ENCODE peak calls at places on chromosomes 3 and 15, in nine cellular contexts. U is activated T-cell treated with anti-CD3 and anti-CD28 coated beads, Interleukin-2, amount 50 U/mL, for 72 hours; L is stimulated activated naive CD8-positive, alpha-beta T cell treated with anti-CD3 and anti-CD28 coated beads, Interleukin-15, amount 100 ng/mL, for 72 hours; I is lower leg skin; N is NCI-H82; F is SW480; Y is sigmoid colon; C is activated T-helper 2 cell treated with anti-CD3 and anti-CD28 coated beads, Interferon-gamma antibody, Interleukin-2, Interleukin-4, amounts not matched to agents 10 μg/mL and 5 μg/mL and 100 μg/mL, durations not matched to agents 14 hours and 24 hours and 36 hours; B is activated naive CD8-positive, alpha-beta T cell treated with anti-CD3 and anti-CD28 coated beads for 36 hours. A is an unnamed sample.
A peak's percentile ranks its signal among the peaks of the same experiment; 100 is the strongest.

GRCh38 chr3:129315386-129315991 is 36.8 kb downstream of the HMCES start:
- DNase-seq in U (peak; percentile 31), L (peak; percentile 46), I (no peak), N (peak; percentile 56), F (peak; percentile 17), Y (peak; percentile 79), C (no peak), B (peak; percentile 40), A (no peak)

GRCh38 chr15:42490246-42490742 is 647 bp downstream of the ZNF106 start:
- DNase-seq in U (no peak), L (no peak), I (no peak), N (no peak), F (no peak), Y (no peak), C (no peak), B (no peak), A (no peak)

GRCh38 chr3:49619649-49620048 is 54.5 kb upstream of the APEH start:
- DNase-seq in U (no peak), L (no peak), I (no peak), N (no peak), F (no peak), Y (no peak), C (no peak), B (no peak), A (no peak)

GRCh38 chr15:59644757-59645156 is 12.6 kb downstream of the GTF2A2 start:
- DNase-seq in U (no peak), L (no peak), I (no peak), N (no peak), F (no peak), Y (no peak), C (no peak), B (no peak), A (no peak)

GRCh38 chr3:15287565-15288330 is 44.6 kb downstream of the SH3BP5 start:
- DNase-seq in U (no peak), L (no peak), I (no peak), N (no peak), F (no peak), Y (peak; percentile 95), C (no peak), B (no peak), A (no peak)

GRCh38 chr3:11211531-11212300 is 57.4 kb downstream of the HRH1 start:
- DNase-seq in U (no peak), L (no peak), I (peak; percentile 84), N (no peak), F (no peak), Y (peak; percentile 55), C (no peak), B (no peak), A (no peak)

GRCh38 chr3:194504146-194504545 is 17.3 kb upstream of the ATP13A3 start:
- DNase-seq in U (no peak), L (no peak), I (no peak), N (no peak), F (no peak), Y (no peak), C (no peak), B (no peak), A (no peak)

GRCh38 chr15:67303490-67304363 is 49.1 kb downstream of the IQCH start:
- DNase-seq in U (peak; percentile 16), L (no peak), I (no peak), N (peak; percentile 53), F (peak; percentile 76), Y (no peak), C (no peak), B (peak; percentile 3), A (peak; percentile 35)

GRCh38 chr3:133487920-133488540 is 85.5 kb upstream of the CDV3 start:
- DNase-seq in U (peak; percentile 63), L (peak; percentile 40), I (no peak), N (peak; percentile 30), F (no peak), Y (no peak), C (no peak), B (peak; percentile 35), A (no peak)

GRCh38 chr3:183924956-183925355 is 40.3 kb upstream of the PARL start:
- DNase-seq in U (no peak), L (no peak), I (no peak), N (no peak), F (no peak), Y (no peak), C (no peak), B (no peak), A (no peak)

GRCh38 chr15:39573844-39574243 is 7.0 kb upstream of the THBS1 start:
- DNase-seq in U (no peak), L (no peak), I (no peak), N (no peak), F (no peak), Y (no peak), C (no peak), B (no peak), A (no peak)

GRCh38 chr3:196650740-196651311 is 11.3 kb downstream of the NRROS start:
- DNase-seq in U (no peak), L (no peak), I (no peak), N (no peak), F (peak; percentile 55), Y (peak; percentile 76), C (no peak), B (no peak), A (peak; percentile 95)

GRCh38 chr15:48811325-48811938 is 563 bp upstream of the CEP152 start:
- DNase-seq in U (peak; percentile 6), L (no peak), I (no peak), N (peak; percentile 47), F (no peak), Y (no peak), C (no peak), B (no peak), A (no peak)

GRCh38 chr15:63135804-63136203 is 14.1 kb downstream of the LACTB start:
- DNase-seq in U (no peak), L (no peak), I (no peak), N (no peak), F (no peak), Y (no peak), C (no peak), B (no peak), A (peak; percentile 37)

GRCh38 chr15:69456208-69457166 is 3.9 kb downstream of the RPLP1 start:
- DNase-seq in U (no peak), L (no peak), I (peak; percentile 59), N (peak; percentile 34), F (no peak), Y (no peak), C (no peak), B (no peak), A (no peak)

GRCh38 chr3:198113219-198114053 is 153.4 kb downstream of the LMLN start:
- DNase-seq in U (peak; percentile 6), L (no peak), I (no peak), N (no peak), F (no peak), Y (no peak), C (no peak), B (no peak), A (no peak)

GRCh38 chr3:152474585-152474984 is 205.9 kb downstream of the MBNL1 start:
- DNase-seq in U (no peak), L (no peak), I (no peak), N (peak; percentile 77), F (peak; percentile 50), Y (no peak), C (no peak), B (no peak), A (peak; percentile 61)

GRCh38 chr3:57963811-57964346 is 44.3 kb upstream of the FLNB start:
- DNase-seq in U (no peak), L (no peak), I (no peak), N (no peak), F (no peak), Y (no peak), C (no peak), B (no peak), A (no peak)

GRCh38 chr3:104273046-104273649 is 1093.6 kb upstream of the ALCAM start:
- DNase-seq in U (no peak), L (no peak), I (no peak), N (peak; percentile 72), F (peak; percentile 11), Y (no peak), C (no peak), B (no peak), A (peak; percentile 24)

GRCh38 chr3:102936511-102936910 is 501.7 kb downstream of the ZPLD1 start:
- DNase-seq in U (no peak), L (no peak), I (no peak), N (no peak), F (no peak), Y (no peak), C (no peak), B (no peak), A (peak; percentile 42)

GRCh38 chr15:81296673-81297072 is 27.3 kb downstream of the STARD5 start:
- DNase-seq in U (peak; percentile 85), L (peak; percentile 70), I (no peak), N (no peak), F (no peak), Y (peak; percentile 73), C (peak; percentile 76), B (peak; percentile 76), A (no peak)

GRCh38 chr15:31136612-31137328 is 35.2 kb upstream of the TRPM1 start:
- DNase-seq in U (no peak), L (no peak), I (peak; percentile 28), N (no peak), F (no peak), Y (no peak), C (no peak), B (no peak), A (no peak)

GRCh38 chr3:134709076-134709475 is 58.3 kb upstream of the KY start:
- DNase-seq in U (no peak), L (no peak), I (no peak), N (no peak), F (no peak), Y (no peak), C (no peak), B (no peak), A (no peak)

GRCh38 chr15:90620379-90621134 is 90.8 kb downstream of the CRTC3 start:
- DNase-seq in U (no peak), L (no peak), I (no peak), N (no peak), F (no peak), Y (no peak), C (peak; percentile 41), B (no peak), A (no peak)

GRCh38 chr3:122151480-122151879 is 32.0 kb upstream of the CASR start:
- DNase-seq in U (no peak), L (no peak), I (no peak), N (no peak), F (no peak), Y (no peak), C (no peak), B (no peak), A (no peak)

GRCh38 chr3:101778385-101779046 is 495 bp upstream of the NXPE3 start:
- DNase-seq in U (no peak), L (no peak), I (no peak), N (no peak), F (no peak), Y (no peak), C (no peak), B (no peak), A (no peak)

GRCh38 chr15:50247819-50248650 is 17.5 kb downstream of the HDC start:
- DNase-seq in U (peak; percentile 72), L (peak; percentile 49), I (no peak), N (no peak), F (peak; percentile 2), Y (no peak), C (peak; percentile 62), B (peak; percentile 70), A (no peak)

GRCh38 chr3:81308296-81308695 is 453.1 kb downstream of the GBE1 start:
- DNase-seq in U (no peak), L (no peak), I (no peak), N (no peak), F (no peak), Y (no peak), C (no peak), B (no peak), A (no peak)

GRCh38 chr3:79521221-79521848 is 246.5 kb downstream of the ROBO1 start:
- DNase-seq in U (no peak), L (no peak), I (no peak), N (peak; percentile 65), F (peak; percentile 46), Y (no peak), C (no peak), B (no peak), A (peak; percentile 44)

GRCh38 chr15:68364028-68364659 is 67.8 kb downstream of the ITGA11 start:
- DNase-seq in U (no peak), L (no peak), I (peak; percentile 88), N (no peak), F (no peak), Y (no peak), C (no peak), B (no peak), A (no peak)

GRCh38 chr3:139654637-139655365 is 23.0 kb downstream of the NMNAT3 start:
- DNase-seq in U (no peak), L (no peak), I (peak; percentile 71), N (no peak), F (peak; percentile 98), Y (no peak), C (no peak), B (no peak), A (no peak)

A was measured in astrocyte of the cerebellum.